ENCODE peak calls at places on chromosomes 5 and 9, in six cellular contexts. One of them, this sample, is unnamed.

GRCh38 chr9:71587576-71588362 is 180.5 kb downstream of the CEMIP2 start:
- DNase-seq in A172: peak
- DNase-seq in lower leg skin: no peak
- DNase-seq in pons: no peak
- DNase-seq in stimulated activated CD4-positive, alpha-beta T cell treated with anti-CD3 and anti-CD28 coated beads, Interleukin-2, amount 100 ng/mL, for 48 hours: no peak
- DNase-seq in Jurkat, Clone E6-1: peak
- DNase-seq in this sample: no peak

GRCh38 chr5:140588311-140589070 is 23.9 kb downstream of the SLC35A4 start:
- DNase-seq in Jurkat, Clone E6-1: no peak
- DNase-seq in lower leg skin: no peak
- DNase-seq in pons: no peak
- DNase-seq in A172: no peak
- DNase-seq in stimulated activated CD4-positive, alpha-beta T cell treated with anti-CD3 and anti-CD28 coated beads, Interleukin-2, amount 100 ng/mL, for 48 hours: no peak
- DNase-seq in this sample: no peak

GRCh38 chr5:17182966-17183365 is 34.5 kb upstream of the BASP1 start:
- DNase-seq in A172: no peak
- DNase-seq in stimulated activated CD4-positive, alpha-beta T cell treated with anti-CD3 and anti-CD28 coated beads, Interleukin-2, amount 100 ng/mL, for 48 hours: no peak
- DNase-seq in Jurkat, Clone E6-1: no peak
- DNase-seq in pons: no peak
- DNase-seq in lower leg skin: no peak
- DNase-seq in this sample: no peak

GRCh38 chr5:149936044-149936699 is 8.4 kb downstream of the PDE6A start:
- DNase-seq in lower leg skin: no peak
- DNase-seq in stimulated activated CD4-positive, alpha-beta T cell treated with anti-CD3 and anti-CD28 coated beads, Interleukin-2, amount 100 ng/mL, for 48 hours: no peak
- DNase-seq in A172: no peak
- DNase-seq in pons: no peak
- DNase-seq in Jurkat, Clone E6-1: no peak
- DNase-seq in this sample: no peak

GRCh38 chr5:75140277-75140676 is 87.9 kb upstream of the GCNT4 start:
- DNase-seq in stimulated activated CD4-positive, alpha-beta T cell treated with anti-CD3 and anti-CD28 coated beads, Interleukin-2, amount 100 ng/mL, for 48 hours: no peak
- DNase-seq in lower leg skin: no peak
- DNase-seq in pons: no peak
- DNase-seq in A172: no peak
- DNase-seq in Jurkat, Clone E6-1: no peak
- DNase-seq in this sample: no peak

GRCh38 chr5:57037355-57037754 is 85.4 kb upstream of the MIER3 start:
- DNase-seq in Jurkat, Clone E6-1: no peak
- DNase-seq in pons: peak
- DNase-seq in A172: peak
- DNase-seq in stimulated activated CD4-positive, alpha-beta T cell treated with anti-CD3 and anti-CD28 coated beads, Interleukin-2, amount 100 ng/mL, for 48 hours: no peak
- DNase-seq in lower leg skin: no peak
- DNase-seq in this sample: peak

GRCh38 chr9:83062653-83063527 is at the start of gene RASEF:
- DNase-seq in pons: no peak
- DNase-seq in stimulated activated CD4-positive, alpha-beta T cell treated with anti-CD3 and anti-CD28 coated beads, Interleukin-2, amount 100 ng/mL, for 48 hours: no peak
- DNase-seq in A172: no peak
- DNase-seq in lower leg skin: no peak
- DNase-seq in Jurkat, Clone E6-1: no peak
- DNase-seq in this sample: no peak

GRCh38 chr9:134618163-134618822 is 23.3 kb upstream of the COL5A1 start:
- DNase-seq in Jurkat, Clone E6-1: no peak
- DNase-seq in pons: peak
- DNase-seq in A172: no peak
- DNase-seq in lower leg skin: peak
- DNase-seq in stimulated activated CD4-positive, alpha-beta T cell treated with anti-CD3 and anti-CD28 coated beads, Interleukin-2, amount 100 ng/mL, for 48 hours: no peak
- DNase-seq in this sample: peak

GRCh38 chr5:143404416-143405062 is 1.1 kb upstream of the NR3C1 start:
- DNase-seq in lower leg skin: peak
- DNase-seq in pons: peak
- DNase-seq in A172: peak
- DNase-seq in stimulated activated CD4-positive, alpha-beta T cell treated with anti-CD3 and anti-CD28 coated beads, Interleukin-2, amount 100 ng/mL, for 48 hours: peak
- DNase-seq in Jurkat, Clone E6-1: peak
- DNase-seq in this sample: peak

GRCh38 chr5:13511442-13511841 is 433.0 kb downstream of the DNAH5 start:
- DNase-seq in pons: no peak
- DNase-seq in Jurkat, Clone E6-1: no peak
- DNase-seq in stimulated activated CD4-positive, alpha-beta T cell treated with anti-CD3 and anti-CD28 coated beads, Interleukin-2, amount 100 ng/mL, for 48 hours: no peak
- DNase-seq in lower leg skin: no peak
- DNase-seq in A172: no peak
- DNase-seq in this sample: no peak

GRCh38 chr9:127569819-127570401 is 42.2 kb upstream of the STXBP1 start:
- DNase-seq in Jurkat, Clone E6-1: peak
- DNase-seq in pons: no peak
- DNase-seq in lower leg skin: no peak
- DNase-seq in stimulated activated CD4-positive, alpha-beta T cell treated with anti-CD3 and anti-CD28 coated beads, Interleukin-2, amount 100 ng/mL, for 48 hours: no peak
- DNase-seq in A172: peak
- DNase-seq in this sample: no peak

GRCh38 chr9:16191237-16191636 is 638.4 kb downstream of the CCDC171 start:
- DNase-seq in lower leg skin: no peak
- DNase-seq in Jurkat, Clone E6-1: no peak
- DNase-seq in pons: no peak
- DNase-seq in A172: peak
- DNase-seq in stimulated activated CD4-positive, alpha-beta T cell treated with anti-CD3 and anti-CD28 coated beads, Interleukin-2, amount 100 ng/mL, for 48 hours: no peak
- DNase-seq in this sample: no peak

GRCh38 chr5:84362061-84362720 is 22.5 kb downstream of the EDIL3 start:
- DNase-seq in stimulated activated CD4-positive, alpha-beta T cell treated with anti-CD3 and anti-CD28 coated beads, Interleukin-2, amount 100 ng/mL, for 48 hours: no peak
- DNase-seq in Jurkat, Clone E6-1: no peak
- DNase-seq in A172: no peak
- DNase-seq in lower leg skin: no peak
- DNase-seq in pons: no peak
- DNase-seq in this sample: no peak

GRCh38 chr5:40165789-40166728 is 513.7 kb upstream of the PTGER4 start:
- DNase-seq in stimulated activated CD4-positive, alpha-beta T cell treated with anti-CD3 and anti-CD28 coated beads, Interleukin-2, amount 100 ng/mL, for 48 hours: no peak
- DNase-seq in Jurkat, Clone E6-1: no peak
- DNase-seq in A172: no peak
- DNase-seq in lower leg skin: no peak
- DNase-seq in pons: no peak
- DNase-seq in this sample: no peak

GRCh38 chr5:167840736-167841135 is 450.7 kb upstream of the WWC1 start:
- DNase-seq in A172: no peak
- DNase-seq in stimulated activated CD4-positive, alpha-beta T cell treated with anti-CD3 and anti-CD28 coated beads, Interleukin-2, amount 100 ng/mL, for 48 hours: no peak
- DNase-seq in Jurkat, Clone E6-1: no peak
- DNase-seq in pons: no peak
- DNase-seq in lower leg skin: no peak
- DNase-seq in this sample: no peak

GRCh38 chr9:86854898-86855523 is 92.3 kb downstream of the GAS1 start:
- DNase-seq in pons: peak
- DNase-seq in stimulated activated CD4-positive, alpha-beta T cell treated with anti-CD3 and anti-CD28 coated beads, Interleukin-2, amount 100 ng/mL, for 48 hours: no peak
- DNase-seq in Jurkat, Clone E6-1: no peak
- DNase-seq in lower leg skin: no peak
- DNase-seq in A172: peak
- DNase-seq in this sample: no peak

GRCh38 chr5:23314827-23315226 is 192.6 kb upstream of the PRDM9 start:
- DNase-seq in Jurkat, Clone E6-1: no peak
- DNase-seq in A172: peak
- DNase-seq in stimulated activated CD4-positive, alpha-beta T cell treated with anti-CD3 and anti-CD28 coated beads, Interleukin-2, amount 100 ng/mL, for 48 hours: no peak
- DNase-seq in lower leg skin: no peak
- DNase-seq in pons: no peak
- DNase-seq in this sample: no peak

GRCh38 chr9:70609542-70610286 is 195.3 kb upstream of the KLF9 start:
- DNase-seq in lower leg skin: peak
- DNase-seq in Jurkat, Clone E6-1: no peak
- DNase-seq in stimulated activated CD4-positive, alpha-beta T cell treated with anti-CD3 and anti-CD28 coated beads, Interleukin-2, amount 100 ng/mL, for 48 hours: no peak
- DNase-seq in A172: peak
- DNase-seq in pons: no peak
- DNase-seq in this sample: no peak

GRCh38 chr9:123556464-123557435 is 200.8 kb downstream of the CRB2 start:
- DNase-seq in lower leg skin: no peak
- DNase-seq in Jurkat, Clone E6-1: no peak
- DNase-seq in pons: no peak
- DNase-seq in stimulated activated CD4-positive, alpha-beta T cell treated with anti-CD3 and anti-CD28 coated beads, Interleukin-2, amount 100 ng/mL, for 48 hours: no peak
- DNase-seq in A172: peak
- DNase-seq in this sample: no peak

GRCh38 chr9:82152181-82152580 is 163.6 kb downstream of the SPATA31D1 start:
- DNase-seq in Jurkat, Clone E6-1: no peak
- DNase-seq in lower leg skin: no peak
- DNase-seq in pons: no peak
- DNase-seq in A172: peak
- DNase-seq in stimulated activated CD4-positive, alpha-beta T cell treated with anti-CD3 and anti-CD28 coated beads, Interleukin-2, amount 100 ng/mL, for 48 hours: no peak
- DNase-seq in this sample: no peak

GRCh38 chr9:121837113-121838010 is 185.9 kb downstream of the DAB2IP start:
- DNase-seq in Jurkat, Clone E6-1: no peak
- DNase-seq in pons: peak
- DNase-seq in A172: no peak
- DNase-seq in lower leg skin: peak
- DNase-seq in stimulated activated CD4-positive, alpha-beta T cell treated with anti-CD3 and anti-CD28 coated beads, Interleukin-2, amount 100 ng/mL, for 48 hours: no peak
- DNase-seq in this sample: no peak

GRCh38 chr5:53350991-53351770 is 129.2 kb upstream of the FST start:
- DNase-seq in stimulated activated CD4-positive, alpha-beta T cell treated with anti-CD3 and anti-CD28 coated beads, Interleukin-2, amount 100 ng/mL, for 48 hours: no peak
- DNase-seq in Jurkat, Clone E6-1: no peak
- DNase-seq in A172: no peak
- DNase-seq in lower leg skin: no peak
- DNase-seq in pons: no peak
- DNase-seq in this sample: no peak

GRCh38 chr5:40653221-40654022 is 26.3 kb upstream of the PTGER4 start:
- DNase-seq in stimulated activated CD4-positive, alpha-beta T cell treated with anti-CD3 and anti-CD28 coated beads, Interleukin-2, amount 100 ng/mL, for 48 hours: no peak
- DNase-seq in A172: no peak
- DNase-seq in pons: no peak
- DNase-seq in Jurkat, Clone E6-1: no peak
- DNase-seq in lower leg skin: no peak
- DNase-seq in this sample: no peak

GRCh38 chr5:102975040-102975439 is 144.9 kb downstream of the GIN1 start:
- DNase-seq in lower leg skin: no peak
- DNase-seq in Jurkat, Clone E6-1: no peak
- DNase-seq in stimulated activated CD4-positive, alpha-beta T cell treated with anti-CD3 and anti-CD28 coated beads, Interleukin-2, amount 100 ng/mL, for 48 hours: no peak
- DNase-seq in A172: no peak
- DNase-seq in pons: no peak
- DNase-seq in this sample: no peak

GRCh38 chr9:108182950-108183381 is 672.8 kb downstream of the ACTL7B start:
- DNase-seq in stimulated activated CD4-positive, alpha-beta T cell treated with anti-CD3 and anti-CD28 coated beads, Interleukin-2, amount 100 ng/mL, for 48 hours: no peak
- DNase-seq in A172: peak
- DNase-seq in pons: no peak
- DNase-seq in Jurkat, Clone E6-1: no peak
- DNase-seq in lower leg skin: no peak
- DNase-seq in this sample: no peak

GRCh38 chr9:113715086-113715485 is 161.0 kb upstream of the ZNF618 start:
- DNase-seq in lower leg skin: peak
- DNase-seq in stimulated activated CD4-positive, alpha-beta T cell treated with anti-CD3 and anti-CD28 coated beads, Interleukin-2, amount 100 ng/mL, for 48 hours: no peak
- DNase-seq in Jurkat, Clone E6-1: no peak
- DNase-seq in pons: no peak
- DNase-seq in A172: no peak
- DNase-seq in this sample: no peak

GRCh38 chr9:75866273-75866871 is 24.1 kb upstream of the PCSK5 start:
- DNase-seq in stimulated activated CD4-positive, alpha-beta T cell treated with anti-CD3 and anti-CD28 coated beads, Interleukin-2, amount 100 ng/mL, for 48 hours: peak
- DNase-seq in lower leg skin: no peak
- DNase-seq in pons: peak
- DNase-seq in Jurkat, Clone E6-1: peak
- DNase-seq in A172: peak
- DNase-seq in this sample: peak

GRCh38 chr9:97987490-97987889 is 4.3 kb downstream of the ANP32B start:
- DNase-seq in A172: no peak
- DNase-seq in Jurkat, Clone E6-1: peak
- DNase-seq in stimulated activated CD4-positive, alpha-beta T cell treated with anti-CD3 and anti-CD28 coated beads, Interleukin-2, amount 100 ng/mL, for 48 hours: no peak
- DNase-seq in lower leg skin: no peak
- DNase-seq in pons: no peak
- DNase-seq in this sample: no peak

GRCh38 chr9:78919701-78920100 is 622.8 kb downstream of the PSAT1 start:
- DNase-seq in A172: no peak
- DNase-seq in stimulated activated CD4-positive, alpha-beta T cell treated with anti-CD3 and anti-CD28 coated beads, Interleukin-2, amount 100 ng/mL, for 48 hours: no peak
- DNase-seq in Jurkat, Clone E6-1: no peak
- DNase-seq in pons: no peak
- DNase-seq in lower leg skin: no peak
- DNase-seq in this sample: no peak

GRCh38 chr5:72093231-72093630 is 14.0 kb upstream of the MAP1B start:
- DNase-seq in stimulated activated CD4-positive, alpha-beta T cell treated with anti-CD3 and anti-CD28 coated beads, Interleukin-2, amount 100 ng/mL, for 48 hours: no peak
- DNase-seq in A172: peak
- DNase-seq in pons: no peak
- DNase-seq in lower leg skin: no peak
- DNase-seq in Jurkat, Clone E6-1: no peak
- DNase-seq in this sample: no peak

GRCh38 chr9:131483319-131484050 is 19.2 kb upstream of the POMT1 start:
- DNase-seq in stimulated activated CD4-positive, alpha-beta T cell treated with anti-CD3 and anti-CD28 coated beads, Interleukin-2, amount 100 ng/mL, for 48 hours: no peak
- DNase-seq in Jurkat, Clone E6-1: no peak
- DNase-seq in A172: no peak
- DNase-seq in lower leg skin: no peak
- DNase-seq in pons: no peak
- DNase-seq in this sample: no peak

GRCh38 chr5:93055556-93055955 is 525.5 kb downstream of the NR2F1-AS1 start:
- DNase-seq in Jurkat, Clone E6-1: no peak
- DNase-seq in pons: no peak
- DNase-seq in stimulated activated CD4-positive, alpha-beta T cell treated with anti-CD3 and anti-CD28 coated beads, Interleukin-2, amount 100 ng/mL, for 48 hours: no peak
- DNase-seq in A172: no peak
- DNase-seq in lower leg skin: no peak
- DNase-seq in this sample: no peak

GRCh38 chr9:91789941-91790340 is 160.1 kb downstream of the ROR2 start:
- DNase-seq in pons: no peak
- DNase-seq in A172: no peak
- DNase-seq in stimulated activated CD4-positive, alpha-beta T cell treated with anti-CD3 and anti-CD28 coated beads, Interleukin-2, amount 100 ng/mL, for 48 hours: no peak
- DNase-seq in lower leg skin: peak
- DNase-seq in Jurkat, Clone E6-1: no peak
- DNase-seq in this sample: no peak

This sample was measured in midbrain.